ENCODE peak calls at places on chromosomes 12 and 14, in six cellular contexts. One of them, this sample, is unnamed. For H3K4me1, the result is how much of the 10 kb centered on the place peaks cover.

GRCh38 chr12:120702629-120703028 is 7.6 kb upstream of the UNC119B start:
- DNase-seq in colonic mucosa: no peak
- DNase-seq in heart left ventricle: no peak
- DNase-seq in upper lobe of right lung: no peak
- DNase-seq in fibroblast of lung: no peak
- DNase-seq in gastrocnemius medialis: no peak
- DNase-seq in this sample: no peak

GRCh38 chr12:114903394-114903748 is 219.4 kb upstream of the TBX3 start:
- DNase-seq in heart left ventricle: no peak
- DNase-seq in fibroblast of lung: peak
- DNase-seq in gastrocnemius medialis: no peak
- DNase-seq in colonic mucosa: no peak
- DNase-seq in upper lobe of right lung: no peak
- DNase-seq in this sample: no peak

GRCh38 chr12:64039285-64039871 is 182.7 kb downstream of the KICS2 start:
- DNase-seq in colonic mucosa: peak
- DNase-seq in fibroblast of lung: peak
- DNase-seq in upper lobe of right lung: no peak
- DNase-seq in gastrocnemius medialis: no peak
- DNase-seq in heart left ventricle: no peak
- DNase-seq in this sample: no peak

GRCh38 chr14:102907303-102907844 is 15.1 kb upstream of the AMN start:
- DNase-seq in colonic mucosa: no peak
- DNase-seq in fibroblast of lung: no peak
- DNase-seq in upper lobe of right lung: peak
- DNase-seq in heart left ventricle: no peak
- DNase-seq in gastrocnemius medialis: no peak
- DNase-seq in this sample: no peak

GRCh38 chr12:89461649-89462612 is 62.7 kb downstream of the GALNT4 start:
- DNase-seq in gastrocnemius medialis: no peak
- DNase-seq in colonic mucosa: no peak
- DNase-seq in fibroblast of lung: peak
- DNase-seq in heart left ventricle: no peak
- DNase-seq in upper lobe of right lung: no peak
- DNase-seq in this sample: peak

GRCh38 chr12:108907861-108908302 is 28.0 kb downstream of the DAO start:
- DNase-seq in heart left ventricle: peak
- DNase-seq in upper lobe of right lung: no peak
- DNase-seq in gastrocnemius medialis: peak
- DNase-seq in colonic mucosa: no peak
- DNase-seq in fibroblast of lung: no peak
- DNase-seq in this sample: peak

GRCh38 chr12:107241421-107241820 is 148.1 kb upstream of the CRY1 start:
- DNase-seq in gastrocnemius medialis: no peak
- DNase-seq in upper lobe of right lung: no peak
- DNase-seq in colonic mucosa: no peak
- DNase-seq in heart left ventricle: no peak
- DNase-seq in fibroblast of lung: no peak
- DNase-seq in this sample: no peak

GRCh38 chr12:120844768-120845449 is 59.2 kb downstream of the SPPL3 start:
- DNase-seq in upper lobe of right lung: no peak
- DNase-seq in colonic mucosa: no peak
- DNase-seq in heart left ventricle: no peak
- DNase-seq in fibroblast of lung: no peak
- DNase-seq in gastrocnemius medialis: no peak
- DNase-seq in this sample: no peak

GRCh38 chr14:61462566-61463195 is 141.3 kb downstream of the PRKCH start:
- DNase-seq in colonic mucosa: peak
- DNase-seq in upper lobe of right lung: no peak
- DNase-seq in heart left ventricle: no peak
- DNase-seq in fibroblast of lung: peak
- DNase-seq in gastrocnemius medialis: no peak
- DNase-seq in this sample: no peak

GRCh38 chr12:53952335-53952694 is 2.4 kb upstream of the HOXC12 start:
- DNase-seq in heart left ventricle: no peak
- DNase-seq in upper lobe of right lung: no peak
- DNase-seq in gastrocnemius medialis: no peak
- DNase-seq in colonic mucosa: no peak
- DNase-seq in fibroblast of lung: no peak
- DNase-seq in this sample: no peak

GRCh38 chr14:59240356-59240755 is 51.9 kb downstream of the DAAM1 start:
- DNase-seq in heart left ventricle: no peak
- DNase-seq in fibroblast of lung: no peak
- DNase-seq in colonic mucosa: no peak
- DNase-seq in gastrocnemius medialis: no peak
- DNase-seq in upper lobe of right lung: no peak
- DNase-seq in this sample: no peak

GRCh38 chr12:13374783-13375182 is 178.3 kb downstream of the EMP1 start:
- DNase-seq in upper lobe of right lung: no peak
- DNase-seq in colonic mucosa: no peak
- DNase-seq in fibroblast of lung: no peak
- DNase-seq in heart left ventricle: peak
- DNase-seq in gastrocnemius medialis: no peak
- DNase-seq in this sample: no peak

GRCh38 chr12:124928095-124928911 is 13.9 kb upstream of the UBC start:
- DNase-seq in fibroblast of lung: peak
- DNase-seq in gastrocnemius medialis: peak
- DNase-seq in upper lobe of right lung: peak
- DNase-seq in heart left ventricle: peak
- DNase-seq in colonic mucosa: peak
- DNase-seq in this sample: peak

GRCh38 chr12:5989621-5990020 is 44.6 kb upstream of the ANO2 start:
- DNase-seq in gastrocnemius medialis: no peak
- DNase-seq in upper lobe of right lung: no peak
- DNase-seq in heart left ventricle: no peak
- DNase-seq in fibroblast of lung: no peak
- DNase-seq in colonic mucosa: no peak
- DNase-seq in this sample: no peak

GRCh38 chr12:82745807-82746206 is 59.1 kb downstream of the TMTC2 start:
- DNase-seq in fibroblast of lung: no peak
- DNase-seq in upper lobe of right lung: no peak
- DNase-seq in heart left ventricle: no peak
- DNase-seq in colonic mucosa: no peak
- DNase-seq in gastrocnemius medialis: no peak
- DNase-seq in this sample: no peak

GRCh38 chr14:71142375-71143038 is 235.2 kb downstream of the PCNX1 start:
- DNase-seq in upper lobe of right lung: no peak
- DNase-seq in heart left ventricle: no peak
- DNase-seq in gastrocnemius medialis: no peak
- DNase-seq in fibroblast of lung: peak
- DNase-seq in colonic mucosa: no peak
- DNase-seq in this sample: peak

GRCh38 chr14:51395361-51395849 is 155.4 kb downstream of the TMX1 start:
- DNase-seq in colonic mucosa: no peak
- DNase-seq in fibroblast of lung: peak
- DNase-seq in upper lobe of right lung: no peak
- DNase-seq in heart left ventricle: peak
- DNase-seq in gastrocnemius medialis: peak
- DNase-seq in this sample: peak

GRCh38 chr12:18313316-18313715 is 52.0 kb downstream of the PIK3C2G start:
- DNase-seq in upper lobe of right lung: no peak
- DNase-seq in colonic mucosa: no peak
- DNase-seq in gastrocnemius medialis: no peak
- DNase-seq in heart left ventricle: no peak
- DNase-seq in fibroblast of lung: no peak
- DNase-seq in this sample: no peak

GRCh38 chr14:58955294-58955821 is 233.1 kb upstream of the DAAM1 start:
- DNase-seq in upper lobe of right lung: no peak
- DNase-seq in gastrocnemius medialis: no peak
- DNase-seq in colonic mucosa: no peak
- DNase-seq in heart left ventricle: no peak
- DNase-seq in fibroblast of lung: no peak
- DNase-seq in this sample: no peak

DNA sequence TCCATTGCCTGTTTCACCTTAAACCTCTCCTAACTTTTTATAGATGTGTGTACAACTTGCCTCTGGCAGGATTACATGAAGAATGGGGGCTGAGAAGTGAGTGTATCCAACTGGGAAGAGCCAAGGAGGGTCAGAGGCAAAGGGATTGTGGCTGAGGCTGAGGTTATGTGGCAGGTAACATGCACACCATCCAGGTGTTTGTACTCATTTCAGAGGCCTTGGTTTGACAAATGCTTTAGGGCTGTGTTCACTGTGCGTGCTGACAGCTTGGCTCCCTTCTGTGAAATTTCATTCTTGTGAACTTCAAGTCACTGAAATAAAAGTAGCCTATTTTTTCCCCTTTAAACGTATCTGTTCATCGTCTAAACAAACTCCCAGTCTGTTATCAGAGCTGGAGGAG is 47.7 kb downstream of the ANO6 start:
- DNase-seq in fibroblast of lung: no peak
- DNase-seq in heart left ventricle: no peak
- DNase-seq in gastrocnemius medialis: no peak
- DNase-seq in colonic mucosa: no peak
- DNase-seq in upper lobe of right lung: no peak
- DNase-seq in this sample: no peak
- H3K4me1 ChIP-seq in fibroblast of lung: under half
- H3K4me1 ChIP-seq in heart left ventricle: under half
- H3K4me1 ChIP-seq in gastrocnemius medialis: half or more
- H3K4me1 ChIP-seq in colonic mucosa: under half
- H3K4me1 ChIP-seq in upper lobe of right lung: under half
- H3K4me1 ChIP-seq in this sample: under half

GRCh38 chr12:71848212-71848611 is 8.7 kb downstream of the TBC1D15 start:
- DNase-seq in upper lobe of right lung: no peak
- DNase-seq in colonic mucosa: no peak
- DNase-seq in gastrocnemius medialis: no peak
- DNase-seq in fibroblast of lung: no peak
- DNase-seq in heart left ventricle: no peak
- DNase-seq in this sample: no peak

GRCh38 chr12:71849109-71849851 is 9.7 kb downstream of the TBC1D15 start:
- DNase-seq in heart left ventricle: no peak
- DNase-seq in upper lobe of right lung: no peak
- DNase-seq in fibroblast of lung: no peak
- DNase-seq in colonic mucosa: no peak
- DNase-seq in gastrocnemius medialis: peak
- DNase-seq in this sample: no peak

DNA sequence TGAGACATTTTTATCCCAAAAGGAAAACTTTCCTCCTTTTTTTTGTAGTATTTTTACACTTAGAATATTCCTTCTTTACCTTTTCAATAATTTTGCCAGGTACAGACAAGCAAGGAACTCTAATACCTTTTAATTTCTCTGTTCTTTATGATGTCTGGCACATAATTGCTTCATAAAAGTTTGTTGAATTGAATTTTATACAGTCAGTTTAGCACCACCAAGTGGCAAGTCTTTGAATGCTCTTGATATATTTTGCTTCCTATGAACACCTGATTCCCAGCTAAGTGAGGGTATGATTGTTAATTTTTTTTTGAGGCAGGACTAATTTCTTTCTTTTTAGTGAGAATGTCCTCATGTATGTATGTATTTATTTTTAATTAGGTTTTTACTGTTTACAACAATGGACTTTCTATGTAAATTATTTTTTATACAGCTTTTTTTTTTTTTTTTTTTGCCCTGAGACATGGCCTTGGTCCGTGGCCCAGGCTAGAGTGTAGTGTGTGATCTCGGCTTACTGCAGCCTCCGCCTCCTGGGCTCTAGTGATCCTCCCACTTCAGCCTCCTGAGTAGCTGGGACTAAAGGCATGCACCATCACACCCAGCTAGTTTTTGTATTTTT is 6.9 kb downstream of the TBC1D15 start:
- DNase-seq in gastrocnemius medialis: no peak
- DNase-seq in fibroblast of lung: peak
- DNase-seq in colonic mucosa: no peak
- DNase-seq in upper lobe of right lung: no peak
- DNase-seq in heart left ventricle: no peak
- DNase-seq in this sample: peak
- TF ChIP-seq CTCF in gastrocnemius medialis: peak
- TF ChIP-seq CTCF in fibroblast of lung: peak
- TF ChIP-seq CTCF in colonic mucosa: peak
- TF ChIP-seq CTCF in upper lobe of right lung: peak
- TF ChIP-seq CTCF in heart left ventricle: peak
- TF ChIP-seq CTCF in this sample: peak

GRCh38 chr14:68961781-68962584 is 17.1 kb downstream of the ACTN1 start:
- DNase-seq in fibroblast of lung: peak
- DNase-seq in colonic mucosa: no peak
- DNase-seq in gastrocnemius medialis: no peak
- DNase-seq in upper lobe of right lung: no peak
- DNase-seq in heart left ventricle: peak
- DNase-seq in this sample: peak

GRCh38 chr14:68961361-68961760 is 17.7 kb downstream of the ACTN1 start:
- DNase-seq in fibroblast of lung: no peak
- DNase-seq in heart left ventricle: no peak
- DNase-seq in upper lobe of right lung: no peak
- DNase-seq in gastrocnemius medialis: no peak
- DNase-seq in colonic mucosa: no peak
- DNase-seq in this sample: no peak

GRCh38 chr14:68964300-68965093 is 14.6 kb downstream of the ACTN1 start:
- DNase-seq in upper lobe of right lung: no peak
- DNase-seq in heart left ventricle: no peak
- DNase-seq in colonic mucosa: no peak
- DNase-seq in fibroblast of lung: peak
- DNase-seq in gastrocnemius medialis: no peak
- DNase-seq in this sample: no peak

GRCh38 chr14:68960123-68960522 is 19.0 kb downstream of the ACTN1 start:
- DNase-seq in colonic mucosa: no peak
- DNase-seq in gastrocnemius medialis: no peak
- DNase-seq in upper lobe of right lung: no peak
- DNase-seq in fibroblast of lung: no peak
- DNase-seq in heart left ventricle: no peak
- DNase-seq in this sample: no peak

DNA sequence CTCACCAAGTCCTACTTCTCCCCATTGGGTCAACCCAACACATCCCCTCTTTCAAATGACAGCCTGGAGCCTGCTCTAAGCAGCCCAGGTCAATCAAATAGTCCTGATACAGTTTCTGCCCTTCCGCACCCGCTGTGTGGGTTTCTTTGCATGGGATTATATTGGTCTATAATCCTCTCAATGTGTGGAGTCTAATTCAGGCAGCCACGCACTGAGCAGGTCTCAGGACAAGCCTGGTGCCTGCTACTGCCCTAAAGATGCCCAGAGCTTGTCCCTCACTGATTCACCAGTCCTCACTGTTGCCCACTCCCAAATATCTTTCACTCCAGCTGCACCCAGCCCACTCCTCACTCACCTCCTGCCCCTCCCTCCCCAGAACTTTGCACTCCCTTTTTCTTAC is 16.4 kb downstream of the ACTN1 start:
- DNase-seq in gastrocnemius medialis: no peak
- DNase-seq in upper lobe of right lung: no peak
- DNase-seq in fibroblast of lung: no peak
- DNase-seq in colonic mucosa: no peak
- DNase-seq in heart left ventricle: no peak
- DNase-seq in this sample: no peak
- H3K4me1 ChIP-seq in gastrocnemius medialis: under half
- H3K4me1 ChIP-seq in upper lobe of right lung: half or more
- H3K4me1 ChIP-seq in fibroblast of lung: half or more
- H3K4me1 ChIP-seq in colonic mucosa: under half
- H3K4me1 ChIP-seq in heart left ventricle: half or more
- H3K4me1 ChIP-seq in this sample: half or more

GRCh38 chr12:43776498-43776897 is 17.7 kb downstream of the IRAK4 start:
- DNase-seq in fibroblast of lung: peak
- DNase-seq in colonic mucosa: no peak
- DNase-seq in heart left ventricle: no peak
- DNase-seq in gastrocnemius medialis: no peak
- DNase-seq in upper lobe of right lung: no peak
- DNase-seq in this sample: no peak
- TF ChIP-seq CTCF in fibroblast of lung: peak
- TF ChIP-seq CTCF in colonic mucosa: peak
- TF ChIP-seq CTCF in heart left ventricle: peak
- TF ChIP-seq CTCF in gastrocnemius medialis: no peak
- TF ChIP-seq CTCF in upper lobe of right lung: peak
- TF ChIP-seq CTCF in this sample: peak

This sample was measured in foreskin keratinocyte.